ENCODE peak calls at places on chromosome 7, in nine cellular contexts. E, V, O, N, Y, M, S, W and X are unnamed samples.

GRCh38 chr7:87456247-87456646 is 19.2 kb downstream of the ABCB4 start:
- DNase-seq in E (no peak), V (no peak), O (no peak), N (no peak), Y (no peak), M (no peak), S (no peak), W (no peak), X (peak; percentile 17)

GRCh38 chr7:151773795-151774194 is 103.1 kb downstream of the PRKAG2 start:
- DNase-seq in E (no peak), V (no peak), O (no peak), N (no peak), Y (no peak), M (no peak), S (no peak), W (no peak), X (no peak)

GRCh38 chr7:12490105-12490688 is 80.3 kb upstream of the SCIN start:
- DNase-seq in E (no peak), V (no peak), O (peak; percentile 49), N (no peak), Y (peak; percentile 14), M (peak; percentile 52), S (peak; percentile 44), W (peak; percentile 41), X (no peak)

GRCh38 chr7:82506702-82507101 is 63.1 kb upstream of the CACNA2D1 start:
- DNase-seq in E (no peak), V (no peak), O (no peak), N (no peak), Y (peak; percentile 63), M (peak; percentile 26), S (peak; percentile 26), W (peak; percentile 46), X (no peak)

GRCh38 chr7:147136369-147136768 is 1019.8 kb downstream of the CNTNAP2 start:
- DNase-seq in E (no peak), V (no peak), O (no peak), N (no peak), Y (no peak), M (no peak), S (no peak), W (no peak), X (no peak)

GRCh38 chr7:95420996-95421846 is 13.6 kb downstream of the PON2 start:
- DNase-seq in E (no peak), V (no peak), O (peak; percentile 36), N (no peak), Y (no peak), M (peak; percentile 27), S (peak; percentile 9), W (peak; percentile 74), X (no peak)

GRCh38 chr7:150781016-150781415 is 19.1 kb downstream of the TMEM176B start:
- DNase-seq in E (no peak), V (no peak), O (no peak), N (no peak), Y (peak; percentile 37), M (peak; percentile 81), S (no peak), W (peak; percentile 61), X (no peak)

GRCh38 chr7:147646568-147646967 is 944.0 kb upstream of the C7orf33 start:
- DNase-seq in E (no peak), V (no peak), O (no peak), N (no peak), Y (no peak), M (no peak), S (peak; percentile 63), W (no peak), X (no peak)

GRCh38 chr7:47801423-47801822 is 146.8 kb downstream of the PKD1L1 start:
- DNase-seq in E (no peak), V (no peak), O (no peak), N (no peak), Y (peak; percentile 71), M (no peak), S (no peak), W (no peak), X (no peak)
- TF ChIP-seq CTCF in E (no peak), V (no peak), O (no peak), N (no peak), Y (no peak), M (no peak), S (no peak), W (no peak), X (no peak)

GRCh38 chr7:55250313-55250712 is 114.8 kb upstream of the LANCL2 start:
- DNase-seq in E (peak; percentile 30), V (peak; percentile 70), O (no peak), N (no peak), Y (no peak), M (peak; percentile 31), S (peak; percentile 51), W (peak; percentile 25), X (peak; percentile 55)
- TF ChIP-seq CTCF in E (peak; percentile 63), V (peak; percentile 48), O (peak; percentile 57), N (no peak), Y (peak; percentile 43), M (peak; percentile 62), S (peak; percentile 30), W (peak; percentile 56), X (peak; percentile 49)

GRCh38 chr7:92777993-92778392 is 58.4 kb downstream of the CDK6 start:
- DNase-seq in E (no peak), V (no peak), O (no peak), N (no peak), Y (no peak), M (no peak), S (no peak), W (no peak), X (no peak)

GRCh38 chr7:92782855-92783254 is 53.5 kb downstream of the CDK6 start:
- DNase-seq in E (no peak), V (no peak), O (no peak), N (no peak), Y (no peak), M (no peak), S (no peak), W (no peak), X (no peak)

GRCh38 chr7:92782236-92782635 is 54.1 kb downstream of the CDK6 start:
- DNase-seq in E (no peak), V (no peak), O (no peak), N (no peak), Y (no peak), M (no peak), S (no peak), W (no peak), X (no peak)

GRCh38 chr7:92781117-92781720 is 55.2 kb downstream of the CDK6 start:
- DNase-seq in E (no peak), V (no peak), O (no peak), N (no peak), Y (no peak), M (peak; percentile 57), S (no peak), W (peak; percentile 77), X (no peak)

DNA sequence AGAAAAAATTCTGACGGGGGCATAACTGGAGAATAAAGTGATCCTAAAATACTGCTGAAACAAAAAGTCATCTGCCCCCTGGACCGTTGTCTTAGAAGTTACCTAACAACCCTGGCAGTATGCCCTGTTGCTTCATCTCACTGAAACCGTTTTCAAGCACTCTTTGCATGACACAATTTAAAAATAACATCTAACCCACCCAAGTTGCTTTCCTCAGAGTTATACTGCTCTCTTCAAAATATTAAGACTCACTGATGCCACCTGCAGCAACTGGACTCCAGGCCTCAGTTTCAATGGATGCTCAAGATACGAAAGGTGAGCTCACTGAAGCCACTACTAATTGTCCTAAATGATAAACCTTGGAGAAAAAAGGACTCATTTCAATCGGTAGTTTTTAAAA is 57.4 kb downstream of the CDK6 start:
- DNase-seq in E (no peak), V (no peak), O (peak; percentile 76), N (peak; percentile 27), Y (peak; percentile 32), M (peak; percentile 97), S (no peak), W (peak; percentile 94), X (no peak)
- TF ChIP-seq CTCF in E (no peak), V (no peak), O (peak; percentile 5), N (no peak), Y (no peak), M (peak; percentile 18), S (no peak), W (peak; percentile 8), X (no peak)

GRCh38 chr7:102318482-102318971 is 31.9 kb downstream of the SH2B2 start:
- DNase-seq in E (no peak), V (no peak), O (peak; percentile 16), N (no peak), Y (peak; percentile 62), M (peak; percentile 49), S (no peak), W (peak; percentile 43), X (no peak)
- TF ChIP-seq CTCF in E (peak; percentile 17), V (no peak), O (no peak), N (no peak), Y (peak; percentile 27), M (peak; percentile 12), S (no peak), W (no peak), X (no peak)

GRCh38 chr7:81470084-81470723 is 299.6 kb downstream of the HGF start:
- DNase-seq in E (peak; percentile 70), V (peak; percentile 70), O (peak; percentile 72), N (no peak), Y (peak; percentile 51), M (peak; percentile 82), S (peak; percentile 82), W (peak; percentile 85), X (peak; percentile 83)
- TF ChIP-seq CTCF in E (peak; percentile 84), V (peak; percentile 57), O (peak; percentile 77), N (peak; percentile 58), Y (peak; percentile 70), M (peak; percentile 76), S (peak; percentile 79), W (peak; percentile 79), X (peak; percentile 67)

DNA sequence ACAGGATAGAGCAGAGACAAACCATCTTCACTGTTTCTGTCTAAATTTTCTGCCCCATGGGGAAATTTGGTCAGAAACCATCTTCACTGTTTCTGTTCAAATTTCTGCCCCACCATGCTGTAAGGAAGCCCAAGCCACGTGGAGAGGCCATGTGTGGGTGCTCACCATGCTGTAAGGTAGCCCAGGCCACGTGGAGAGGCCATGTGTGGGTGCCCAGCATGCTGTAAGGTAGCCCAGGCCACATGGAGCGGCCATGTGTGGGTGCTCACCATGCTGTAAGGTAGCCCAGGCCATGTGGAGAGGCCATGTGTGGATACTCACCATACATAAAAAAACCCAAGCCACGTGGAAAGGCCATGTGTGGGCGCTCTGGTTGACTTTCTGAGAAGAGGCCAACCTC is 1088.7 kb upstream of the AUTS2 start:
- DNase-seq in E (no peak), V (no peak), O (no peak), N (no peak), Y (no peak), M (no peak), S (no peak), W (no peak), X (no peak)
- TF ChIP-seq CTCF in E (no peak), V (no peak), O (no peak), N (no peak), Y (no peak), M (no peak), S (no peak), W (no peak), X (no peak)